ENCODE peak calls at places on chromosomes 2 and 18, in six cellular contexts. T is upper lobe of left lung, H is adrenal gland, I is RPMI7951, Z is brain microvascular endothelial cell, A is OCI-LY7. D is an unnamed sample.
A peak's percentile ranks its signal among the peaks of the same experiment; 100 is the strongest.

GRCh38 chr2:119475225-119475856 is 43.7 kb downstream of the TMEM37 start:
- DNase-seq in T (peak; percentile 15), H (no peak), I (no peak), Z (no peak), A (peak; percentile 55), D (no peak)

GRCh38 chr18:55351980-55352714 is 235.8 kb downstream of the TCF4 start:
- DNase-seq in T (no peak), H (no peak), I (peak; percentile 41), Z (no peak), A (no peak), D (no peak)

GRCh38 chr18:60809937-60810336 is 437.4 kb upstream of the MC4R start:
- DNase-seq in T (no peak), H (no peak), I (no peak), Z (no peak), A (no peak), D (no peak)

GRCh38 chr2:26838121-26838906 is 9.6 kb upstream of the DPYSL5 start:
- DNase-seq in T (no peak), H (no peak), I (peak; percentile 43), Z (no peak), A (no peak), D (no peak)

GRCh38 chr2:137192366-137193315 is 427.3 kb downstream of the THSD7B start:
- DNase-seq in T (peak; percentile 35), H (no peak), I (peak; percentile 78), Z (peak; percentile 80), A (no peak), D (no peak)

GRCh38 chr2:36982467-36982866 is 16.1 kb upstream of the STRN start:
- DNase-seq in T (no peak), H (no peak), I (no peak), Z (no peak), A (no peak), D (no peak)

GRCh38 chr18:66377291-66377690 is 226.6 kb downstream of the CDH19 start:
- DNase-seq in T (no peak), H (no peak), I (no peak), Z (no peak), A (no peak), D (no peak)

GRCh38 chr2:40487592-40487991 is 35.7 kb upstream of the SLC8A1 start:
- DNase-seq in T (peak; percentile 63), H (peak; percentile 27), I (no peak), Z (peak; percentile 9), A (no peak), D (no peak)

GRCh38 chr2:18719978-18720775 is 130.8 kb upstream of the NT5C1B start:
- DNase-seq in T (no peak), H (no peak), I (peak; percentile 97), Z (peak; percentile 83), A (no peak), D (no peak)

GRCh38 chr18:63505566-63506335 is 29.0 kb downstream of the SERPINB5 start:
- DNase-seq in T (no peak), H (no peak), I (peak; percentile 34), Z (peak; percentile 29), A (peak; percentile 15), D (no peak)